ENCODE peak calls at places on chromosomes 3 and 15, in ten cellular contexts. V is prostate gland; X is stomach; K is aorta; Q is sigmoid colon; A is CD4-positive, alpha-beta memory T cell; I is upper lobe of right lung; L is A549; D is OCI-LY7; N is SJSA1. F is an unnamed sample.

GRCh38 chr3:78163379-78163778 is 1123.5 kb downstream of the ROBO2 start:
- DNase-seq in V (no peak), X (no peak), K (no peak), Q (no peak), A (no peak), I (no peak), L (no peak), D (no peak), N (no peak), F (no peak)

GRCh38 chr3:124514681-124515080 is 215.6 kb upstream of the UMPS start:
- DNase-seq in V (no peak), X (no peak), K (no peak), Q (no peak), A (no peak), I (no peak), L (no peak), D (no peak), N (no peak), F (no peak)

GRCh38 chr15:52783191-52783829 is 6.8 kb downstream of the ONECUT1 start:
- DNase-seq in V (no peak), X (no peak), K (no peak), Q (no peak), A (no peak), I (peak), L (no peak), D (no peak), N (no peak), F (no peak)

GRCh38 chr3:172104471-172105072 is 65.2 kb downstream of the FNDC3B start:
- DNase-seq in V (no peak), X (no peak), K (no peak), Q (no peak), A (no peak), I (no peak), L (peak), D (no peak), N (no peak), F (no peak)

GRCh38 chr15:61474796-61475195 is 245.7 kb upstream of the RORA start:
- DNase-seq in V (no peak), X (no peak), K (no peak), Q (no peak), A (no peak), I (no peak), L (no peak), D (no peak), N (no peak), F (no peak)

GRCh38 chr15:45454825-45455224 is 67.7 kb downstream of the SLC30A4 start:
- DNase-seq in V (peak), X (peak), K (no peak), Q (peak), A (peak), I (peak), L (peak), D (peak), N (peak), F (no peak)

GRCh38 chr3:53794597-53794996 is 51.6 kb downstream of the CHDH start:
- DNase-seq in V (no peak), X (no peak), K (no peak), Q (no peak), A (no peak), I (no peak), L (no peak), D (no peak), N (no peak), F (no peak)

GRCh38 chr3:42936157-42936981 is 30.4 kb downstream of the ZNF662 start:
- DNase-seq in V (no peak), X (peak), K (peak), Q (peak), A (no peak), I (peak), L (no peak), D (no peak), N (no peak), F (no peak)

GRCh38 chr3:196941846-196942225 is 492 bp downstream of the NCBP2 start:
- DNase-seq in V (no peak), X (peak), K (peak), Q (no peak), A (peak), I (peak), L (no peak), D (peak), N (no peak), F (no peak)

GRCh38 chr3:8938021-8938420 is 25.3 kb downstream of the RAD18 start:
- DNase-seq in V (no peak), X (no peak), K (no peak), Q (no peak), A (no peak), I (no peak), L (peak), D (peak), N (no peak), F (no peak)

GRCh38 chr15:32861741-32862140 is 143.9 kb downstream of the GREM1 start:
- DNase-seq in V (no peak), X (no peak), K (no peak), Q (no peak), A (no peak), I (peak), L (no peak), D (no peak), N (peak), F (no peak)

GRCh38 chr3:69740103-69741021 is 1.1 kb downstream of the MITF start:
- DNase-seq in V (peak), X (peak), K (no peak), Q (peak), A (no peak), I (peak), L (no peak), D (no peak), N (no peak), F (no peak)

GRCh38 chr3:37925157-37925556 is 63.5 kb downstream of the CTDSPL start:
- DNase-seq in V (no peak), X (no peak), K (no peak), Q (no peak), A (no peak), I (no peak), L (no peak), D (no peak), N (no peak), F (no peak)

GRCh38 chr3:118577055-118577759 is 457.4 kb downstream of the IGSF11 start:
- DNase-seq in V (no peak), X (no peak), K (no peak), Q (no peak), A (no peak), I (no peak), L (no peak), D (no peak), N (no peak), F (no peak)

GRCh38 chr3:196227629-196228493 is 11.5 kb downstream of the SLC51A start:
- DNase-seq in V (no peak), X (no peak), K (no peak), Q (peak), A (no peak), I (no peak), L (no peak), D (no peak), N (no peak), F (no peak)

GRCh38 chr3:37862219-37862711 is 585 bp downstream of the CTDSPL start:
- DNase-seq in V (no peak), X (peak), K (peak), Q (peak), A (no peak), I (peak), L (peak), D (no peak), N (no peak), F (no peak)

GRCh38 chr3:65039754-65040210 is 352.0 kb upstream of the ADAMTS9 start:
- DNase-seq in V (no peak), X (no peak), K (no peak), Q (no peak), A (no peak), I (no peak), L (peak), D (no peak), N (peak), F (no peak)

DNA sequence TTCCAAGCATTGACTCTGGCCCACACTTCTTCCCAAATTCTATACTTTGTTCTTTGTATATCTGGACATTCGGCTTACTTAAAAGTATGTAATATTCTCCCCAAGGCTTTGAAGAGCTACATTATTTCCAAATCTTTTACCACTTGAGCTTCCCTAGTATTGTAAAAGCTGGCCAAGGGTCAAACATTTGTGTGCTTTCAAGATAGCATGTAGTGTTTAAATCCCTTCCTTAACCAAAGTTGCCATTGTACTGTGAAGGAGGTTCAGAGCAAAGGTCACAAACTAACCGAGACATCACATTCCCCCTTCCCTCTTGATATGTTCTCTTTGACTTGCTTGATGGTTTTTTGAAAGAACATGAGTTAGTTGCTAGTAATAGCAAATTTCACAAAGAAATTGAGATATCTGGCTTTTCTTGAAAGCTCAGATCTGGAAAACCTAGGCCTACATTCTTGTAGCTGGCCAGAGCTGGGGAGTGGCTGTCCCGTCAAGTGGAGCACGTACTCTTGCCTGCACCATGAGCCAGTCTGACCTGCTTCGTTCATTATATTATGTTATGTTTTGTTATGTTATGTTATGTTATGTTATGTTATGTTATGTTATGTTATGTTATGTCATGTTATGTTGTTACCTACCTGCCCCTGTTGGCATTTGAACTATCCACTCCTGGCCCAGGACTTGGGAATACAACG is 60.2 kb downstream of the FILIP1L start:
- DNase-seq in V (no peak), X (no peak), K (no peak), Q (no peak), A (no peak), I (no peak), L (no peak), D (no peak), N (no peak), F (no peak)
- H3K27ac ChIP-seq in V (no peak), X (no peak), K (peak), Q (no peak), A (no peak), I (no peak), L (no peak), D (no peak), N (no peak), F (peak)

GRCh38 chr3:121504598-121504997 is 41.2 kb downstream of the POLQ start:
- DNase-seq in V (no peak), X (no peak), K (no peak), Q (no peak), A (no peak), I (no peak), L (no peak), D (no peak), N (no peak), F (no peak)
- H3K27ac ChIP-seq in V (no peak), X (no peak), K (no peak), Q (no peak), A (no peak), I (no peak), L (no peak), D (no peak), N (no peak), F (no peak)

GRCh38 chr15:78671626-78672211 is 30.7 kb upstream of the CHRNB4 start:
- DNase-seq in V (no peak), X (no peak), K (no peak), Q (no peak), A (no peak), I (no peak), L (no peak), D (no peak), N (no peak), F (no peak)
- H3K27ac ChIP-seq in V (no peak), X (no peak), K (no peak), Q (no peak), A (no peak), I (no peak), L (peak), D (no peak), N (no peak), F (no peak)

GRCh38 chr3:29141197-29141911 is 139.5 kb upstream of the RBMS3 start:
- DNase-seq in V (no peak), X (no peak), K (no peak), Q (no peak), A (no peak), I (no peak), L (no peak), D (no peak), N (peak), F (no peak)
- H3K27ac ChIP-seq in V (no peak), X (no peak), K (no peak), Q (peak), A (no peak), I (peak), L (no peak), D (no peak), N (peak), F (peak)

DNA sequence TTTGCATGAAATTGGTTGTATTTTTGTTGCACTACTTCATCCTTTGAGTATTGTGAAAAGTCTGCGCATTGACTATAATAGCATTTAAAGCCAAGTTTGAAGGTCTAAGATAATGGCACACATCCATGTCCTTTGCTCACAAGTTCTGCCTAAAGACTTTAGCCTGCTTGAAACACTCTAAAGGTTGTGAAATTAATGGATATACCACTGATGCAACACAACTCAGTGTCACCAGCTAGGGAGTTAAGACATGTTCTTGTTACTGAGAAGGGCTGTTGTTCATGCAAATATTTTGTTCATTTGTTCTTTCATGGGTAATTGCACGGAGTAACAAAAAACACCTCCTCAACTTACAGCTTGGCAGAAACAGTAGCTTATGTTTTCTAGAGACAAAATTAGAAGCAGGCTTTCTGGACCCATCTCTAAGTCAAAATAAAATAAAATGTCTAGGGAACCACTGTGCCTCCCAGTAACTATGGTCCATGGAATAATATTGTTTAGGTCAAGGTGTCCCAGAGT is 84.0 kb downstream of the PPARG start:
- DNase-seq in V (no peak), X (no peak), K (no peak), Q (no peak), A (no peak), I (no peak), L (no peak), D (no peak), N (no peak), F (no peak)
- H3K27ac ChIP-seq in V (no peak), X (no peak), K (no peak), Q (no peak), A (no peak), I (no peak), L (no peak), D (no peak), N (no peak), F (no peak)

DNA sequence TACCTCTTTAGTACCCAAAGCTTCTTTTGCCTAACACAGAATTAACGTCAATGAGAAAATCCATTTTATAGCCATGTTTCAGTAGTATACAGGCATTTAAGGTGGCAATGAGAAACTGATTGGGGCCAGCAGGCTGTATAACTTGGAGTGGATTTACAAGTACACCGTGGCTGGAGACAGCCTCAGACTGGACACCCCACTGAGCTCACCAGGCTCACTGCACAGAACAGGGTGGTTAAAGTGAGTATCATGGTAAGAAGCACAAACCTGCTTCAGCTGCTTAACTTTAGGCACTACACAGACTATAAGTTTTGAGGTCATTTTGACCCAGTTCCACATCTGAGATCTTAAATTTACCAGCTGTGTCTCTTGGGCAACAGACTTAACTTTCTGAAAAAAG is 8.8 kb downstream of the CPOX start:
- DNase-seq in V (no peak), X (no peak), K (no peak), Q (no peak), A (no peak), I (no peak), L (no peak), D (no peak), N (no peak), F (no peak)
- H3K27ac ChIP-seq in V (no peak), X (no peak), K (no peak), Q (no peak), A (no peak), I (no peak), L (no peak), D (no peak), N (no peak), F (no peak)

DNA sequence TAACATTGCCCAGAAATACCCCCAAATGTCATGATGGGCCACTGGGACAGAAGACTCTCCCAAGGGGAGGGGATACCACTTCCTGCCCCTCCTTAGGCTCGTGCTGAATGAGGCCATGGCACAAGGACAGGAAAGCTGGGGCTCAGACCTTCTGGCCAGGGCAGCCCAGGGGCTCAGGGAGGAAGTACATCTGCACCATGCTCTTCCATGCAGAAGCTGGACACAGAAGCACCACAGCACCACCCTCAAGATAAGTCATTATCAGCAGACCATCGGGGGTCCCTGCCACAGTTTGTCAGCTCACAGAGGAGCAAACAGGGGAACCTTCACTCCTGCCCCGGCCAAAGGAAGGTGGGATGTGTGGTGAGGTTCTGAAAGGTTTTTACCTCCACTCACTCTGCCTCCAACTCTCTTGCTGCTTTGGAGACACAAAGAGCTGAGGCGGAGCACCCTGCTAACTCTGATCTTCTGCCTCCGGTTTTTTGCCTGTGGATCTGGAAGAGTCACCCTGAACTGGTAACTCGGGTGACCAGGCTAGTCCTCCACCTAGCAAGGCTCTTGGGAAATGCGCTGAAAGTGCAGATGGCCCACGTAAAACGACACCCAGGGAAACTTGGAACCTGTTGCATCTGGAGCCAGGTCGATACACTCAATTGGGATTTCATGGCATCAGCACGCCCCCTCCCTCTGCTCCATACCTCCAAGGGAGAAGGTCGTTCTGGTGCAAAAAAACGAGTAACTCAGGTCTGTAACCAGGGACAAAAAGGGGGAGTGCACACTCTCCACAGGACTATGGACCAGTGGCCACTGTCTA is 8.3 kb downstream of the BMF start:
- DNase-seq in V (no peak), X (no peak), K (no peak), Q (no peak), A (no peak), I (peak), L (no peak), D (no peak), N (peak), F (no peak)
- H3K27ac ChIP-seq in V (no peak), X (peak), K (peak), Q (peak), A (no peak), I (peak), L (peak), D (peak), N (peak), F (peak)

DNA sequence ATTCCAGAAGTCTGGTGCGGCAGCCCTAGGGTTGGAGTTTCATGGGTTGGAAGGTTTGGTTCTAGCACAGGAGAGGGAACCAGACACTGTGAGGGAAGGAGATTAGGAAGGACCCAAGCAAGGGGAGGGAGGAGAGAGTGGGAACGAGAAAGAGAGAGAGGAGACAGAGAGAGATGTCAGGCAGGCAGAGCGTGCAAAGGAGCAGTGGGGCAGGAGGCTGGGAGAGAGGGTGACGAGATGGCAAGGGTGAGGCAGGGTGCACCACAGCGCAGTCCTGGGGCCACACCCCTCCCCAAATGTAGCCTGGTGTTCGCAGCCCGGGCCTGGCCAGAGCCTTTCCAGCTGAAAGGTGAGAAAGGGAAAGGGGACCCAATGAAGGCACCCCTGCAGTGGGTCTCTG is 162.9 kb upstream of the TLE3 start:
- DNase-seq in V (no peak), X (no peak), K (no peak), Q (no peak), A (no peak), I (no peak), L (no peak), D (no peak), N (no peak), F (no peak)
- H3K27ac ChIP-seq in V (no peak), X (no peak), K (no peak), Q (no peak), A (no peak), I (no peak), L (no peak), D (no peak), N (no peak), F (no peak)

GRCh38 chr15:75532413-75533250 is 46.5 kb downstream of the PTPN9 start:
- DNase-seq in V (peak), X (peak), K (no peak), Q (peak), A (no peak), I (no peak), L (peak), D (peak), N (peak), F (peak)
- H3K27ac ChIP-seq in V (peak), X (peak), K (peak), Q (peak), A (no peak), I (peak), L (peak), D (no peak), N (no peak), F (peak)

GRCh38 chr15:57611119-57611518 is 19.4 kb downstream of the MYZAP start:
- DNase-seq in V (no peak), X (peak), K (no peak), Q (no peak), A (no peak), I (no peak), L (no peak), D (no peak), N (no peak), F (no peak)
- H3K27ac ChIP-seq in V (peak), X (peak), K (no peak), Q (peak), A (no peak), I (no peak), L (peak), D (no peak), N (no peak), F (no peak)